ENCODE peak calls at places on chromosome 3, in ten cellular contexts. F is stimulated activated CD4-positive, alpha-beta T cell treated with anti-CD3 and anti-CD28 coated beads, Interleukin-1b, Interleukin-23, amount 100 ng/mL, for 4 hours; Q is ACHN; M is fibroblast of lung; U is left lobe of liver; H is Right ventricle myocardium superior; X is GM13976; G is KBM-7; V is neuronal stem cell; W is T-cell. L is an unnamed sample.

GRCh38 chr3:108474581-108474980 is 35.8 kb downstream of the MYH15 start:
- DNase-seq in F (no peak), Q (no peak), M (peak; percentile 71), U (no peak), H (no peak), X (no peak), G (no peak), V (no peak), W (no peak), L (no peak)

GRCh38 chr3:55143928-55144671 is 216.2 kb upstream of the LRTM1 start:
- DNase-seq in F (no peak), Q (no peak), M (peak; percentile 92), U (no peak), H (no peak), X (no peak), G (no peak), V (no peak), W (no peak), L (no peak)

GRCh38 chr3:24020036-24020691 is 75.1 kb downstream of the NR1D2 start:
- DNase-seq in F (no peak), Q (no peak), M (no peak), U (no peak), H (no peak), X (no peak), G (no peak), V (no peak), W (no peak), L (no peak)

GRCh38 chr3:14839236-14839635 is 20.5 kb downstream of the FGD5 start:
- DNase-seq in F (no peak), Q (no peak), M (no peak), U (no peak), H (no peak), X (no peak), G (no peak), V (peak; percentile 37), W (no peak), L (no peak)

GRCh38 chr3:127524300-127524896 is 66.1 kb downstream of the TPRA1 start:
- DNase-seq in F (no peak), Q (no peak), M (no peak), U (no peak), H (no peak), X (no peak), G (no peak), V (no peak), W (no peak), L (no peak)

GRCh38 chr3:60935709-60936108 is 315.5 kb downstream of the FHIT start:
- DNase-seq in F (no peak), Q (peak; percentile 52), M (peak; percentile 87), U (no peak), H (no peak), X (no peak), G (no peak), V (no peak), W (no peak), L (no peak)

GRCh38 chr3:183698760-183699159 is 1.2 kb downstream of the YEATS2 start:
- DNase-seq in F (no peak), Q (peak; percentile 20), M (peak; percentile 43), U (no peak), H (no peak), X (no peak), G (peak; percentile 61), V (no peak), W (no peak), L (no peak)

GRCh38 chr3:66401578-66402382 is 99.0 kb downstream of the LRIG1 start:
- DNase-seq in F (no peak), Q (no peak), M (no peak), U (no peak), H (peak; percentile 20), X (no peak), G (no peak), V (no peak), W (no peak), L (no peak)

GRCh38 chr3:120440001-120440703 is 10.6 kb downstream of the FSTL1 start:
- DNase-seq in F (no peak), Q (no peak), M (peak; percentile 81), U (no peak), H (no peak), X (no peak), G (no peak), V (no peak), W (no peak), L (no peak)

GRCh38 chr3:33439421-33440327 is 531 bp downstream of the UBP1 start:
- DNase-seq in F (peak; percentile 19), Q (peak; percentile 40), M (peak; percentile 45), U (peak; percentile 66), H (peak; percentile 77), X (peak; percentile 74), G (peak; percentile 57), V (peak; percentile 49), W (peak; percentile 30), L (peak; percentile 74)

L was measured in Calu3.